ENCODE peak calls at places on chromosomes 4 and X, in four cellular contexts. H is GM23248, V is fibroblast of lung, T is upper lobe of right lung. R is an unnamed sample. For H3K4me1 and H3K27me3, the result is how much of the 10 kb centered on the place peaks cover.

GRCh38 chr4:183398298-183399129 is 45.9 kb upstream of the CDKN2AIP start:
- DNase-seq in H (peak), V (peak), T (peak), R (peak)

GRCh38 chrX:26649534-26649933 is 433.6 kb downstream of the MAGEB5 start:
- DNase-seq in H (peak), V (no peak), T (no peak), R (peak)

GRCh38 chrX:56783450-56783831 is 54.4 kb downstream of the NBDY start:
- DNase-seq in H (no peak), V (no peak), T (no peak), R (no peak)

GRCh38 chr4:73448448-73449203 is 12.6 kb downstream of the AFP start:
- DNase-seq in H (no peak), V (no peak), T (no peak), R (no peak)

GRCh38 chr4:149203256-149204001 is 612.2 kb downstream of the IQCM start:
- DNase-seq in H (peak), V (peak), T (no peak), R (peak)

GRCh38 chrX:10040961-10041360 is 73.8 kb downstream of the CLDN34 start:
- DNase-seq in H (no peak), V (no peak), T (no peak), R (no peak)

GRCh38 chrX:103464071-103464773 is 55.1 kb downstream of the RAB40A start:
- DNase-seq in H (peak), V (peak), T (no peak), R (peak)

GRCh38 chr4:8761824-8762205 is 109.8 kb downstream of the HMX1 start:
- DNase-seq in H (no peak), V (no peak), T (peak), R (no peak)

GRCh38 chr4:153639556-153640475 is 44.3 kb upstream of the TLR2 start:
- DNase-seq in H (no peak), V (no peak), T (no peak), R (no peak)

GRCh38 chr4:78788005-78788889 is 12.1 kb downstream of the BMP2K start:
- DNase-seq in H (peak), V (peak), T (no peak), R (no peak)

GRCh38 chrX:10399152-10399741 is 221.1 kb downstream of the MID1 start:
- DNase-seq in H (no peak), V (no peak), T (no peak), R (no peak)

GRCh38 chrX:78527818-78528217 is 131.3 kb downstream of the RTL3 start:
- DNase-seq in H (no peak), V (no peak), T (no peak), R (no peak)

GRCh38 chr4:57147335-57148060 is 37.3 kb upstream of the IGFBP7 start:
- DNase-seq in H (peak), V (peak), T (no peak), R (peak)

GRCh38 chr4:22385615-22386014 is 130.3 kb downstream of the ADGRA3 start:
- DNase-seq in H (peak), V (peak), T (no peak), R (peak)

GRCh38 chr4:8340721-8341680 is 71.4 kb downstream of the HTRA3 start:
- DNase-seq in H (no peak), V (no peak), T (no peak), R (no peak)

GRCh38 chr4:52578951-52579350 is 80.2 kb downstream of the USP46 start:
- DNase-seq in H (no peak), V (no peak), T (no peak), R (no peak)

GRCh38 chr4:185275501-185275900 is 66.1 kb downstream of the SNX25 start:
- DNase-seq in H (peak), V (peak), T (no peak), R (no peak)

GRCh38 chrX:37361596-37361995 is 12.4 kb downstream of the PRRG1 start:
- DNase-seq in H (peak), V (peak), T (no peak), R (peak)

GRCh38 chrX:153909980-153910360 is 5.5 kb downstream of the AVPR2 start:
- DNase-seq in H (no peak), V (no peak), T (no peak), R (no peak)

GRCh38 chr4:186738421-186738820 is 14.8 kb upstream of the FAT1 start:
- DNase-seq in H (no peak), V (no peak), T (no peak), R (no peak)

GRCh38 chrX:111652719-111653118 is 28.3 kb upstream of the ALG13 start:
- DNase-seq in H (no peak), V (no peak), T (no peak), R (no peak)

GRCh38 chrX:39338583-39338982 is 537.3 kb downstream of the MID1IP1 start:
- DNase-seq in H (no peak), V (no peak), T (no peak), R (no peak)

GRCh38 chrX:64975989-64976672 is at the start of gene ZC4H2:
- DNase-seq in H (peak), V (peak), T (peak), R (peak)

GRCh38 chr4:23237771-23238170 is 545.0 kb downstream of the GBA3 start:
- DNase-seq in H (no peak), V (no peak), T (no peak), R (no peak)

GRCh38 chr4:94504545-94504944 is 52.8 kb downstream of the PDLIM5 start:
- DNase-seq in H (peak), V (peak), T (no peak), R (peak)

GRCh38 chr4:10013722-10014121 is 7.6 kb downstream of the SLC2A9 start:
- DNase-seq in H (peak), V (no peak), T (peak), R (no peak)

GRCh38 chr4:87370071-87370470 is 20.9 kb downstream of the HSD17B11 start:
- DNase-seq in H (no peak), V (no peak), T (no peak), R (no peak)

GRCh38 chrX:100931218-100931924 is 2.7 kb upstream of the XKRX start:
- DNase-seq in H (no peak), V (no peak), T (no peak), R (no peak)

GRCh38 chr4:16197842-16198241 is 28.4 kb downstream of the TAPT1 start:
- DNase-seq in H (peak), V (peak), T (no peak), R (no peak)

GRCh38 chr4:12118651-12119213 is 690.0 kb upstream of the HS3ST1 start:
- DNase-seq in H (no peak), V (peak), T (no peak), R (no peak)

GRCh38 chr4:106048250-106048931 is 153.1 kb downstream of the NPNT start:
- DNase-seq in H (no peak), V (peak), T (no peak), R (peak)

GRCh38 chr4:173917255-173917960 is 366.1 kb downstream of the FBXO8 start:
- DNase-seq in H (peak), V (peak), T (no peak), R (peak)

GRCh38 chrX:3312109-3312508 is 34.3 kb downstream of the MXRA5 start:
- DNase-seq in H (no peak), V (no peak), T (no peak), R (no peak)

GRCh38 chrX:47658301-47658683 is 688 bp downstream of the UXT start:
- DNase-seq in H (no peak), V (no peak), T (no peak), R (no peak)

GRCh38 chrX:46737041-46737440 is 21.9 kb downstream of the SLC9A7 start:
- DNase-seq in H (no peak), V (peak), T (no peak), R (no peak)

DNA sequence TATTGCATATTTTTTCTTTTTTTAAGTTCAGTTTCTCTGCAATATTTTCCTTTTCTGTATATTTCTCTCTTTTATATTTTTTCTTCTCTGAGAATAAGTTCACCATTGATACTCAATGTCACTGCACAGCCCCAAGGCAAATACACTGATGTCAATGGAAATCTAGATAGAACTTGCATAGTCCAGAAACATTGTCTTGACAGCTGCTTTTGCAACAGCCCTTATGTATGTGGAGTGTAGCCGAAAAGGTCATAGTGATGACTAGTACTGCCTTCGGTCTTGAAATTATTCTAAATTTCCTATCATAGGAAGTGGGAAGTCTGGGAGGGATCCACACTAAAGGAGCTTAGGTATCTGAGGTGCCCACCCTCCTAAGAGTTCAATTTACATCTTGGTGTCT is 150.0 kb downstream of the SPOCK3 start:
- DNase-seq in H (no peak), V (no peak), T (no peak), R (peak)
- H3K4me1 ChIP-seq in H (under half), V (under half), T (under half), R (under half)

GRCh38 chrX:129842510-129843208 is 1.0 kb downstream of the ZDHHC9 start:
- DNase-seq in H (peak), V (peak), T (peak), R (peak)

GRCh38 chrX:129840334-129840733 is 3.4 kb downstream of the ZDHHC9 start:
- DNase-seq in H (peak), V (no peak), T (no peak), R (no peak)

GRCh38 chrX:129845616-129846190 is 2.0 kb upstream of the ZDHHC9 start:
- DNase-seq in H (no peak), V (no peak), T (no peak), R (no peak)

GRCh38 chrX:129843459-129844306 is at the start of gene ZDHHC9:
- DNase-seq in H (peak), V (peak), T (peak), R (peak)

GRCh38 chrX:129843209-129843458 is 552 bp downstream of the ZDHHC9 start:
- DNase-seq in H (no peak), V (no peak), T (no peak), R (no peak)
- H3K27me3 ChIP-seq in H (under half), V (under half), T (under half), R (under half)

GRCh38 chr4:159131564-159131963 is 28.7 kb downstream of the RAPGEF2 start:
- DNase-seq in H (no peak), V (no peak), T (no peak), R (no peak)
- H3K4me1 ChIP-seq in H (under half), V (under half), T (under half), R (under half)

GRCh38 chrX:119030990-119031389 is 41.8 kb upstream of the CT47C1 start:
- DNase-seq in H (no peak), V (no peak), T (no peak), R (no peak)

GRCh38 chrX:119025900-119026299 is 46.9 kb upstream of the CT47C1 start:
- DNase-seq in H (no peak), V (no peak), T (no peak), R (no peak)

DNA sequence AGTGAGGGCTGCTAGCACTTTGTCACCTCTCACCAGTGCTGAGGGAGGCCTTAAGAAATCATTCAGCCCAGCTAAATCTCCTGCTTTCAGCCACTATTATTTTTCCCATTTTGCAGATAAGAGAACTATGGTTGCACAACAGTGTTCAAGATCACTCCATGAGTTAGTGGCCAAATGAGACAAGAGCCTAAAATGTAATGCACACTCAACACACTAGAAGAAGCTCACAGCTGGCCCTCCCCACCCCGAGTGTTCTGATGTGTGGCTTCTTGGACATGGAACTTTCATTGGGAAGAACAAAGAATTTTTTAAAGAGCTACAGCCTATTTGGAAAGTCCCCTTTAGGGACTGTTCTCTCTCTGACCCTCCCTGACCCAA is 44.1 kb upstream of the CT47C1 start:
- DNase-seq in H (no peak), V (no peak), T (no peak), R (no peak)
- H3K27me3 ChIP-seq in H (under half), V (under half), T (under half), R (under half)

GRCh38 chr4:85780664-85781063 is 305.7 kb downstream of the ARHGAP24 start:
- DNase-seq in H (peak), V (peak), T (no peak), R (peak)
- H3K4me1 ChIP-seq in H (half or more), V (under half), T (under half), R (half or more)

GRCh38 chr4:1500231-1500965 is 94.2 kb upstream of the NKX1-1 start:
- DNase-seq in H (no peak), V (no peak), T (peak), R (no peak)
- H3K27me3 ChIP-seq in H (under half), V (under half), T (under half), R (under half)

GRCh38 chr4:101155368-101155767 is 192.0 kb downstream of the PPP3CA start:
- DNase-seq in H (peak), V (peak), T (no peak), R (peak)

GRCh38 chr4:101156619-101157310 is 190.6 kb downstream of the PPP3CA start:
- DNase-seq in H (peak), V (peak), T (no peak), R (no peak)

GRCh38 chr4:101158136-101158485 is 189.2 kb downstream of the PPP3CA start:
- DNase-seq in H (peak), V (peak), T (no peak), R (peak)

GRCh38 chr4:101157415-101158135 is 189.8 kb downstream of the PPP3CA start:
- DNase-seq in H (peak), V (peak), T (no peak), R (peak)

GRCh38 chr4:101155859-101156430 is 191.4 kb downstream of the PPP3CA start:
- DNase-seq in H (no peak), V (no peak), T (no peak), R (no peak)
- H3K4me1 ChIP-seq in H (under half), V (under half), T (under half), R (under half)

GRCh38 chrX:25003066-25003849 is 12.5 kb downstream of the ARX start:
- DNase-seq in H (no peak), V (no peak), T (no peak), R (no peak)
- H3K27me3 ChIP-seq in H (under half), V (under half), T (under half), R (half or more)

DNA sequence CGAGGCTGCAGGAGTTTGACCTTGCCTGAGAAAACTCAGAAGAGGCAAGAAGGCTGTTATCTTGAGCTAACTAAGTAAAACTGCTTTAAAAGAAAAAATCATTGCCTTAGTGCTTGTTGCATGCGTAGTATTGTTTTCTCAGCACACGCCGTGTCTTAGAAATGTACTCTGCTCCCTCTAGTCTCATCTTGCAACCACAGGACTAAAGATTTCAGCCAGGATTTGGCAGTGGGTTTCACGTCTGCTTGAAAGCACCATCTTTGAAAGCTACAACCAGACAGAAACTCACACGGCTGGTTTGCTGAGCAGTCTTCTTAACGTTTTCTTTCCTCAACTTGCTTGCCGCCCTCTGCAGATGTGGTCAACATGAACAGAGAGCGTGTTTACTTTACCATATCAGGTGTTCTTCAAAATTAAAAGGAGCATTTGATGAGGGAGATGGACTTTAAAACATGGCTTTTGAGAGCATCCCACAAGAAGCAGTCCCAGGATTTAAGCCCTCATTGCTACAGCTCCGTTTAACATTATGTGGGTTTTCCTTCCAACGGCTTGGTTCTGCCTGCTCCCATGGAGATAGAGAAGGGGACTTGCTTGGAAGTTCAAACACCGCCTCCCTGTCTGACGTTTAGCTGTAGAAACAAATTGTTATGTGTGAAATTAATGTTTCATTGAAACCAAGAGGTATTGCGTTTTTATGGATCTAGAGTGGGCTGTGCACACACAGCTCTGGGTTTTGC is 3.4 kb downstream of the SORCS2 start:
- DNase-seq in H (peak), V (peak), T (no peak), R (peak)
- H3K4me1 ChIP-seq in H (under half), V (under half), T (under half), R (under half)

GRCh38 chr4:41889328-41889727 is 45.9 kb upstream of the TMEM33 start:
- DNase-seq in H (no peak), V (no peak), T (no peak), R (no peak)
- H3K27me3 ChIP-seq in H (under half), V (under half), T (under half), R (under half)